ENCODE peak calls at places on chromosomes 13 and 19, in nine cellular contexts. H is spleen; J is GM23248; I is colonic mucosa; X is PC-3; N is thoracic aorta; R is aorta; P is CD4-positive, alpha-beta T cell; T is CD4-positive, CD25-positive, alpha-beta regulatory T cell. D is an unnamed sample.
A peak's percentile ranks its signal among the peaks of the same experiment; 100 is the strongest.

GRCh38 chr13:113155201-113155600 is 3.2 kb upstream of the PROZ start:
- DNase-seq in H (no peak), J (peak; percentile 15), I (no peak), X (no peak), N (no peak), R (no peak), P (no peak), T (no peak), D (no peak)

GRCh38 chr13:81247711-81248110 is 906.8 kb upstream of the SPRY2 start:
- DNase-seq in H (no peak), J (no peak), I (no peak), X (no peak), N (no peak), R (no peak), P (no peak), T (no peak), D (no peak)

GRCh38 chr19:38093587-38093986 is 130.4 kb downstream of the DPF1 start:
- DNase-seq in H (no peak), J (no peak), I (no peak), X (no peak), N (no peak), R (no peak), P (no peak), T (no peak), D (no peak)

GRCh38 chr13:111210488-111210887 is 95.4 kb downstream of the ARHGEF7 start:
- DNase-seq in H (no peak), J (peak; percentile 83), I (no peak), X (peak; percentile 29), N (no peak), R (peak; percentile 71), P (no peak), T (no peak), D (no peak)

GRCh38 chr13:60386250-60386649 is 10.8 kb upstream of the TDRD3 start:
- DNase-seq in H (no peak), J (no peak), I (no peak), X (no peak), N (no peak), R (no peak), P (no peak), T (no peak), D (no peak)

GRCh38 chr13:49300716-49301589 is 53.2 kb downstream of the CDADC1 start:
- DNase-seq in H (peak; percentile 82), J (peak; percentile 84), I (peak; percentile 69), X (peak; percentile 63), N (no peak), R (peak; percentile 65), P (peak; percentile 40), T (peak; percentile 48), D (no peak)

GRCh38 chr19:46624958-46625661 is at the start of gene PTGIR:
- DNase-seq in H (no peak), J (peak; percentile 92), I (peak; percentile 59), X (no peak), N (peak; percentile 82), R (peak; percentile 93), P (no peak), T (no peak), D (no peak)

GRCh38 chr19:5397804-5398692 is 57.2 kb upstream of the ZNRF4 start:
- DNase-seq in H (no peak), J (peak; percentile 55), I (no peak), X (peak; percentile 37), N (no peak), R (no peak), P (no peak), T (no peak), D (no peak)

GRCh38 chr13:31773538-31773937 is 34.2 kb downstream of the RXFP2 start:
- DNase-seq in H (no peak), J (peak; percentile 95), I (no peak), X (no peak), N (no peak), R (no peak), P (no peak), T (no peak), D (no peak)

GRCh38 chr13:60654405-60654804 is 257.4 kb downstream of the TDRD3 start:
- DNase-seq in H (no peak), J (peak; percentile 40), I (no peak), X (peak; percentile 60), N (no peak), R (peak; percentile 42), P (no peak), T (no peak), D (no peak)

GRCh38 chr13:71998223-71998622 is 131.2 kb upstream of the DACH1 start:
- DNase-seq in H (no peak), J (no peak), I (no peak), X (no peak), N (no peak), R (no peak), P (no peak), T (no peak), D (no peak)

GRCh38 chr13:28049215-28049614 is 51.2 kb downstream of the FLT3 start:
- DNase-seq in H (no peak), J (no peak), I (no peak), X (no peak), N (no peak), R (no peak), P (no peak), T (no peak), D (no peak)

GRCh38 chr19:6476155-6476895 is 5.3 kb downstream of the DENND1C start:
- DNase-seq in H (peak; percentile 83), J (peak; percentile 76), I (peak; percentile 95), X (peak; percentile 68), N (no peak), R (peak; percentile 63), P (peak; percentile 38), T (peak; percentile 52), D (no peak)

GRCh38 chr13:23618341-23618740 is 48.1 kb downstream of the TNFRSF19 start:
- DNase-seq in H (no peak), J (peak; percentile 79), I (no peak), X (peak; percentile 58), N (no peak), R (no peak), P (no peak), T (no peak), D (no peak)

GRCh38 chr19:46967578-46968018 is 52.0 kb upstream of the NPAS1 start:
- DNase-seq in H (no peak), J (peak; percentile 57), I (peak; percentile 68), X (no peak), N (no peak), R (peak; percentile 71), P (peak; percentile 16), T (no peak), D (no peak)

GRCh38 chr13:44231786-44232516 is 141.7 kb upstream of the SERP2 start:
- DNase-seq in H (no peak), J (peak; percentile 95), I (peak; percentile 86), X (peak; percentile 97), N (no peak), R (peak; percentile 57), P (no peak), T (no peak), D (no peak)

GRCh38 chr13:105817498-105817897 is 718.0 kb downstream of the EFNB2 start:
- DNase-seq in H (no peak), J (no peak), I (no peak), X (no peak), N (no peak), R (no peak), P (no peak), T (no peak), D (no peak)

GRCh38 chr13:102327119-102327617 is 74.7 kb downstream of the FGF14 start:
- DNase-seq in H (no peak), J (no peak), I (no peak), X (no peak), N (no peak), R (no peak), P (no peak), T (no peak), D (no peak)

DNA sequence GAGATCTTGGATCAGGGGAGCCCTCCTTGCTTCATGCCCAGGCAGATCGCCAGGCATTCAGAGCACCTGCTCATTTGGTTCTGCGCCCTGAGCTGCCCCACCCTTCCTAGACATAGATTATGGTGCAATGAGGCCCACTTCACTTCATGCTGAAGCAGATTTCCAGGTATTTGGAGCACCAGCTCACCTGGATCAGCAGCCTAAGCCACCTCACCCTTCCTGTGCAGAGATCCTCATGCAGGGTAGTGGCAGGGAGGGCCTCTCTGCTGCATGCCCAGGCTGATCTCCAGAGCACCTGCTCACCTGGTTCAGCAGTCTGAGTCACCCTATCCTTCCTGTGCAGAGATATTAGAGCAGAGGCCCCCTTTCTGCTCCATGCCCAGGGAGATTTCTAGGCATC is 1966.1 kb downstream of the PCDH9 start:
- DNase-seq in H (no peak), J (no peak), I (no peak), X (no peak), N (no peak), R (no peak), P (no peak), T (no peak), D (no peak)
- H3K9me3 ChIP-seq in H (no peaks in the 10 kb centered on the region), J (no peaks in the 10 kb centered on the region), I (peaks cover 6% of the 10 kb centered on the region), X (no peaks in the 10 kb centered on the region), N (no peaks in the 10 kb centered on the region), R (no peaks in the 10 kb centered on the region), P (no peaks in the 10 kb centered on the region), T (no peaks in the 10 kb centered on the region), D (no peaks in the 10 kb centered on the region)

GRCh38 chr19:34888091-34888490 is 38.6 kb upstream of the ZNF30 start:
- DNase-seq in H (no peak), J (no peak), I (no peak), X (no peak), N (no peak), R (no peak), P (no peak), T (no peak), D (no peak)
- H3K9me3 ChIP-seq in H (peaks cover 24% of the 10 kb centered on the region), J (no peaks in the 10 kb centered on the region), I (no peaks in the 10 kb centered on the region), X (no peaks in the 10 kb centered on the region), N (peaks cover 13% of the 10 kb centered on the region), R (peaks cover 3% of the 10 kb centered on the region), P (peaks cover 20% of the 10 kb centered on the region), T (peaks cover 31% of the 10 kb centered on the region), D (peaks cover 24% of the 10 kb centered on the region)

GRCh38 chr19:11783767-11784166 is 14.6 kb upstream of the ZNF491 start:
- DNase-seq in H (no peak), J (no peak), I (no peak), X (no peak), N (no peak), R (no peak), P (no peak), T (no peak), D (no peak)

GRCh38 chr19:11787536-11787935 is 10.8 kb upstream of the ZNF491 start:
- DNase-seq in H (no peak), J (no peak), I (no peak), X (no peak), N (no peak), R (no peak), P (no peak), T (no peak), D (no peak)

GRCh38 chr19:11780431-11781020 is 13.7 kb downstream of the ZNF441 start:
- DNase-seq in H (no peak), J (no peak), I (no peak), X (no peak), N (no peak), R (no peak), P (no peak), T (no peak), D (no peak)

GRCh38 chr19:11781295-11782057 is 14.7 kb downstream of the ZNF441 start:
- DNase-seq in H (no peak), J (peak; percentile 40), I (no peak), X (no peak), N (no peak), R (no peak), P (no peak), T (no peak), D (no peak)

GRCh38 chr19:11784356-11784755 is 14.0 kb upstream of the ZNF491 start:
- DNase-seq in H (no peak), J (no peak), I (no peak), X (no peak), N (no peak), R (no peak), P (no peak), T (no peak), D (no peak)
- H3K9me3 ChIP-seq in H (peaks cover 100% of the 10 kb centered on the region), J (peaks cover 25% of the 10 kb centered on the region), I (no peaks in the 10 kb centered on the region), X (peaks cover 68% of the 10 kb centered on the region), N (peaks cover 89% of the 10 kb centered on the region), R (peaks cover 20% of the 10 kb centered on the region), P (peaks cover 90% of the 10 kb centered on the region), T (peaks cover 96% of the 10 kb centered on the region), D (peaks cover 98% of the 10 kb centered on the region)

GRCh38 chr13:75447493-75447892 is 34.5 kb downstream of the TBC1D4 start:
- DNase-seq in H (no peak), J (no peak), I (no peak), X (no peak), N (no peak), R (no peak), P (no peak), T (no peak), D (no peak)
- H3K9me3 ChIP-seq in H (no peaks in the 10 kb centered on the region), J (no peaks in the 10 kb centered on the region), I (no peaks in the 10 kb centered on the region), X (no peaks in the 10 kb centered on the region), N (no peaks in the 10 kb centered on the region), R (no peaks in the 10 kb centered on the region), P (no peaks in the 10 kb centered on the region), T (no peaks in the 10 kb centered on the region), D (no peaks in the 10 kb centered on the region)